ENCODE peak calls at places on chromosomes 6 and 20, in seven cellular contexts. K, B, L, R, D, W and N are unnamed samples.

GRCh38 chr20:23287366-23288190 is 63.0 kb upstream of the NXT1 start:
- DNase-seq in K (no peak), B (no peak), L (no peak), R (no peak), D (peak; percentile 35), W (no peak), N (no peak)

GRCh38 chr6:113995632-113996031 is 24.7 kb upstream of the HDAC2 start:
- DNase-seq in K (peak; percentile 18), B (peak; percentile 16), L (no peak), R (no peak), D (peak; percentile 69), W (peak; percentile 27), N (no peak)

GRCh38 chr6:141906569-141907080 is 226.1 kb upstream of the GJE1 start:
- DNase-seq in K (no peak), B (no peak), L (no peak), R (no peak), D (no peak), W (no peak), N (no peak)

GRCh38 chr6:142804490-142804889 is 140.5 kb downstream of the HIVEP2 start:
- DNase-seq in K (no peak), B (no peak), L (no peak), R (no peak), D (no peak), W (no peak), N (no peak)

GRCh38 chr20:53691811-53692192 is 98.2 kb upstream of the ZNF217 start:
- DNase-seq in K (no peak), B (no peak), L (no peak), R (no peak), D (no peak), W (no peak), N (no peak)

GRCh38 chr20:38799248-38799647 is 6.2 kb upstream of the PPP1R16B start:
- DNase-seq in K (no peak), B (no peak), L (no peak), R (no peak), D (no peak), W (no peak), N (no peak)

GRCh38 chr6:2763876-2764540 is 1.2 kb upstream of the WRNIP1 start:
- DNase-seq in K (no peak), B (no peak), L (no peak), R (peak; percentile 67), D (peak; percentile 72), W (no peak), N (peak; percentile 25)

GRCh38 chr6:160137130-160137988 is 15.7 kb downstream of the SLC22A1 start:
- DNase-seq in K (no peak), B (no peak), L (no peak), R (no peak), D (no peak), W (no peak), N (no peak)

GRCh38 chr6:20350215-20350614 is 51.5 kb upstream of the E2F3 start:
- DNase-seq in K (no peak), B (no peak), L (no peak), R (no peak), D (no peak), W (no peak), N (no peak)

GRCh38 chr6:30942338-30943060 is 1.7 kb downstream of the MUCL3 start:
- DNase-seq in K (peak; percentile 59), B (peak; percentile 85), L (peak; percentile 89), R (peak; percentile 67), D (peak; percentile 71), W (peak; percentile 76), N (peak; percentile 75)

GRCh38 chr20:47676219-47676721 is 109.0 kb downstream of the SULF2 start:
- DNase-seq in K (no peak), B (no peak), L (no peak), R (peak; percentile 69), D (no peak), W (no peak), N (no peak)

GRCh38 chr6:121201108-121201507 is 133.2 kb downstream of the TBC1D32 start:
- DNase-seq in K (no peak), B (no peak), L (no peak), R (no peak), D (no peak), W (no peak), N (no peak)

GRCh38 chr6:40587240-40588069 is at the start of gene LRFN2:
- DNase-seq in K (peak; percentile 30), B (peak; percentile 39), L (peak; percentile 83), R (peak; percentile 95), D (peak; percentile 68), W (peak; percentile 76), N (peak; percentile 74)
- TF ChIP-seq EP300 in K (no peak), B (no peak), L (no peak), R (no peak), D (no peak), W (no peak), N (no peak)

GRCh38 chr20:1424336-1424735 is 31.5 kb upstream of the FKBP1A start:
- DNase-seq in K (no peak), B (no peak), L (no peak), R (no peak), D (no peak), W (no peak), N (no peak)

GRCh38 chr20:1423625-1424106 is 30.8 kb upstream of the FKBP1A start:
- DNase-seq in K (no peak), B (no peak), L (peak; percentile 77), R (no peak), D (no peak), W (peak; percentile 65), N (no peak)

GRCh38 chr20:1427457-1428054 is 34.7 kb upstream of the FKBP1A start:
- DNase-seq in K (no peak), B (no peak), L (no peak), R (no peak), D (no peak), W (no peak), N (no peak)

GRCh38 chr20:1429143-1429728 is 36.4 kb upstream of the FKBP1A start:
- DNase-seq in K (no peak), B (no peak), L (no peak), R (no peak), D (no peak), W (peak; percentile 21), N (no peak)

GRCh38 chr20:1426231-1426849 is 33.5 kb upstream of the FKBP1A start:
- DNase-seq in K (no peak), B (no peak), L (no peak), R (no peak), D (no peak), W (no peak), N (no peak)
- H3K27ac ChIP-seq in K (no peak overlapping the region), B (no peak overlapping the region), L (no peak overlapping the region), R (no peak overlapping the region), D (no peak overlapping the region), W (no peak overlapping the region), N (no peak overlapping the region)

GRCh38 chr6:36028887-36029324 is 1.3 kb downstream of the MAPK14 start:
- DNase-seq in K (peak; percentile 68), B (peak; percentile 8), L (peak; percentile 75), R (no peak), D (peak; percentile 82), W (peak; percentile 70), N (peak; percentile 52)
- TF ChIP-seq EP300 in K (no peak), B (no peak), L (no peak), R (no peak), D (no peak), W (no peak), N (no peak)

DNA sequence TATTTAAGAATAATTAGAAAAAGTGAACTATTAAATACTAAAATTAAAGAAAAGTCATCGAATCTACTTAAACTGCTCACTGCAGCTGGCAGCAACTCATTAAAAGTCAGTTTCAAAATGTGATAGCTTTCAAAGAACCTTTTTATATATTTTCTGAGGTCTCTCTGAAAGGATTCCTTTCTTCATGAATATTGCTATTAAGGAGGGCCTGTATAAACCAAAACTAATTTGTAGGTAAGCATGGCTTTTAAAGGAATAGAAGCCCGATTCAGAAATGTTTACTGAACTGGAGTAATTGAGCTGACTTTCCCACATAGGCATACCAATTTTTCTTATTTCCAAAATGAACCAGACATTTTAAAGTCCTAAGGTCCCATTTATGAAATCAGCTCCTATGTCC is 41.2 kb upstream of the ENPP1 start:
- DNase-seq in K (no peak), B (no peak), L (no peak), R (no peak), D (no peak), W (no peak), N (no peak)
- H3K27ac ChIP-seq in K (peak overlapping the region; percentile 82), B (no peak overlapping the region), L (no peak overlapping the region), R (no peak overlapping the region), D (no peak overlapping the region), W (no peak overlapping the region), N (no peak overlapping the region)